ENCODE peak calls at places on chromosome 15, in nine cellular contexts. Q, T, C, V, E, X, S, J and B are unnamed samples. For H3K9me3, the result is how much of the 10 kb centered on the place peaks cover.

GRCh38 chr15:66701422-66702034 is 508 bp upstream of the SMAD6 start:
- DNase-seq in E (no peak), J (peak), Q (peak), T (no peak), X (peak), C (peak), S (peak), V (peak), B (no peak)

GRCh38 chr15:44697014-44697413 is 14.1 kb downstream of the PATL2 start:
- DNase-seq in X (no peak), E (no peak), Q (no peak), J (no peak), C (no peak), T (no peak), S (no peak), V (no peak), B (no peak)

GRCh38 chr15:55703873-55704285 is 39.1 kb downstream of the PRTG start:
- DNase-seq in V (no peak), Q (no peak), T (no peak), X (no peak), C (no peak), J (no peak), S (no peak), E (no peak), B (no peak)

GRCh38 chr15:90665288-90666134 is 51.6 kb upstream of the BLM start:
- DNase-seq in C (peak), S (peak), T (peak), J (peak), V (peak), X (peak), E (peak), Q (peak), B (no peak)

GRCh38 chr15:43792761-43793493 is 807 bp downstream of the SERF2 start:
- DNase-seq in J (peak), S (no peak), E (no peak), T (no peak), C (no peak), V (peak), Q (peak), X (peak), B (no peak)

GRCh38 chr15:72825831-72826230 is 42.3 kb upstream of the ADPGK start:
- DNase-seq in J (no peak), Q (no peak), E (no peak), V (no peak), X (no peak), S (no peak), C (no peak), T (no peak), B (no peak)

GRCh38 chr15:86611392-86612040 is 531.8 kb downstream of the AGBL1 start:
- DNase-seq in V (no peak), J (no peak), E (no peak), X (peak), Q (no peak), S (no peak), T (no peak), C (peak), B (no peak)

GRCh38 chr15:88975891-88976290 is 62.7 kb upstream of the MFGE8 start:
- DNase-seq in J (no peak), X (peak), V (no peak), E (no peak), Q (no peak), S (no peak), T (no peak), C (no peak), B (no peak)

GRCh38 chr15:35595656-35596055 is 49.7 kb upstream of the DPH6 start:
- DNase-seq in Q (no peak), S (no peak), J (no peak), C (no peak), X (no peak), V (no peak), T (no peak), E (no peak), B (no peak)

GRCh38 chr15:67935244-67935643 is 95.4 kb upstream of the RNU6-1 start:
- DNase-seq in J (no peak), X (no peak), C (no peak), E (no peak), Q (no peak), S (no peak), V (no peak), T (no peak), B (no peak)

GRCh38 chr15:59569477-59569876 is 42.1 kb upstream of the GCNT3 start:
- DNase-seq in S (no peak), J (no peak), V (no peak), E (no peak), Q (no peak), X (no peak), T (no peak), C (no peak), B (no peak)

GRCh38 chr15:34470892-34471291 is 33.3 kb upstream of the GOLGA8A start:
- DNase-seq in E (no peak), X (no peak), T (no peak), J (no peak), V (no peak), S (no peak), Q (no peak), C (no peak), B (no peak)

GRCh38 chr15:51758645-51759044 is 7.2 kb downstream of the TMOD2 start:
- DNase-seq in V (peak), S (no peak), C (no peak), Q (peak), T (peak), X (peak), E (no peak), J (no peak), B (no peak)

GRCh38 chr15:74193305-74193718 is 9.3 kb downstream of the STRA6 start:
- DNase-seq in X (peak), Q (no peak), T (no peak), E (no peak), J (no peak), V (no peak), C (peak), S (no peak), B (no peak)

GRCh38 chr15:91948001-91948608 is 94.6 kb downstream of the SLCO3A1 start:
- DNase-seq in Q (no peak), T (no peak), X (peak), S (peak), J (no peak), V (peak), C (peak), E (no peak), B (peak)

GRCh38 chr15:65259367-65259781 is 27.3 kb downstream of the PARP16 start:
- DNase-seq in S (no peak), J (no peak), Q (peak), C (no peak), V (no peak), T (peak), X (no peak), E (no peak), B (no peak)

GRCh38 chr15:52730163-52730562 is 51.0 kb upstream of the ATOSA start:
- DNase-seq in T (no peak), Q (no peak), S (no peak), J (no peak), C (peak), V (no peak), E (no peak), X (peak), B (no peak)

GRCh38 chr15:98861188-98861587 is 146.4 kb downstream of the PGPEP1L start:
- DNase-seq in E (no peak), S (no peak), X (no peak), J (no peak), T (no peak), Q (no peak), C (peak), V (no peak), B (no peak)

GRCh38 chr15:64521726-64522164 is 61.4 kb downstream of the ZNF609 start:
- DNase-seq in T (no peak), V (peak), J (no peak), X (peak), Q (no peak), C (peak), S (peak), E (no peak), B (no peak)

GRCh38 chr15:32718082-32718821 is 448 bp downstream of the GREM1 start:
- DNase-seq in E (no peak), S (no peak), V (no peak), T (no peak), C (peak), X (peak), Q (peak), J (no peak), B (no peak)

GRCh38 chr15:70234256-70234965 is 136.7 kb upstream of the TLE3 start:
- DNase-seq in Q (no peak), J (no peak), E (no peak), V (no peak), X (no peak), T (no peak), C (no peak), S (no peak), B (no peak)
- H3K9me3 ChIP-seq in Q (under half), J (under half), E (under half), V (under half), X (under half), T (under half), C (under half), S (under half), B (under half)

DNA sequence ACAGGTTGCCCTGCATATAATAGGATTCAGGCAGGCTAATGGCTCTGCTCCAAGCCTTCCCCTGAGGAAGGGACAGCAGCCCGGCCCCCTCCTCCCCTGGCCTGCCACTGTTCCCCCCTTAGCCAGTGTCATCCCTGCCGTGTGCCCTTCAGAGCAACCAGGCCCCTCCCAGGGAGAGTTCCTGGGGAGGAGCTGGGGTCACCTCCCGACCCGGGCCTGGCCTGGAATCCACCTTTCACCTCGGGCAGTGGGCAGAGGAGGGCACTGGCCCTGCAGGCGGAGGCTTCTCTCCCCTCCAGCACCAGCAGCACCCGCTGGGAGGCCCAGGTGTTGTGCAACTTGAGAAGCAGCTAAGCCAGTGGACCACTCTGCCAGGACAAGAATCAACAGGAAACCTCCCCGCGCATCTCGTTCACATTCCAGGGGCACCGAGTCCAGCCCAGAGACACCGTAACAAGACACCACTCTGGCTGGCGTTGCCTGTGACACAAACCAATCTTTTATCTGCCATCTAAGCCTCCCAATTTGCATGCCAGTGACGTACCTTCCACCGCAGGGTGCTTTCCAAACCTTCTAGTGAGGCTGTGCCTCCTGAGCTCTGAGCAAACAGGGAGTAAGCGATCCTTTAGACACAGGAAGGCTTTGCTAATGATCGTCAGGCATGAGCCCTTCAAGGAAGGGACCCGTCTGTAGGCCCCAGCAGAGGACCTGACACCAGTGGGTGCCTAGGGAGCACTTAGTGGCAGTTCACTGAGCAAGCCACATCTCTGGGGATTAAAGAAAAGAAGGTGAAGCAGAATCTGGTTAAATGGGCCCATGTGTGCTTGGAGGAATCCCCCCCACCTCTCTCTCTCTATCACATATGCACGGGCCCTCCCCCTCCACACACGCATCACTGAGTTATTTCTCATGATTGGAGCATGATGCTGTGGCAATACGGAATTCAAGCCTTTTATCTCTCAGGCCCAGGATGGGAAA is 98.9 kb upstream of the TLE3 start:
- DNase-seq in E (peak), T (no peak), J (peak), S (peak), X (peak), V (no peak), C (no peak), Q (peak), B (peak)
- H3K27ac ChIP-seq in E (no peak), T (peak), J (peak), S (peak), X (peak), V (no peak), C (no peak), Q (peak), B (peak)

DNA sequence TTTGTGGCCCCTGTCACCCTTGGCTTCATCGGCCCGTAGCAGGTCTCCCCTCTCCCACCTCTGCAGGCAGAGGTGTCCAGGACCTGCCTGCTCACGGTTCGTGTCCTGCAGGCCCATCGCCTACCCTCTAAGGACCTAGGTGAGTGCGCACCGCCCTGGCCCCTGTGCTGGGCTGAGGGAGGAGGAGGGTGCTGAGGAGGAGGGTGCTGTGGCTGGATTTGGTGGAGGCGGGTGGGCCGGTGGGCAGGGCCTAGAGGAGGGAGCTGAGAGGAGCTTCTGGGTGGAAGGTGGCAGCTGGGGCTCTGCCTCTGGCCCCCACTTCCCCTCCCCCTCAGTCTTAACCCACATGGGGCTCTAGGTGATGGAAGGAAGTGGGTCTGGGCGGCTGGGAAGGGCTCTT is 1.4 kb downstream of the PLA2G4B start:
- DNase-seq in Q (no peak), T (no peak), C (no peak), J (no peak), S (no peak), E (no peak), V (no peak), X (no peak), B (no peak)
- TF ChIP-seq CTCF in Q (no peak), T (no peak), C (no peak), J (no peak), S (no peak), E (no peak), V (no peak), X (no peak), B (no peak)

GRCh38 chr15:101233651-101234281 is 18.1 kb downstream of the CHSY1 start:
- DNase-seq in S (no peak), E (no peak), V (no peak), X (peak), J (no peak), Q (no peak), T (no peak), C (no peak), B (no peak)

GRCh38 chr15:101237161-101237775 is 14.6 kb downstream of the CHSY1 start:
- DNase-seq in X (no peak), T (no peak), J (no peak), V (no peak), C (no peak), E (no peak), S (no peak), Q (no peak), B (no peak)

GRCh38 chr15:101228313-101228712 is 23.5 kb downstream of the CHSY1 start:
- DNase-seq in X (no peak), Q (no peak), V (no peak), C (no peak), T (no peak), J (no peak), S (no peak), E (no peak), B (no peak)

GRCh38 chr15:101232677-101233076 is 19.2 kb downstream of the CHSY1 start:
- DNase-seq in E (no peak), Q (no peak), V (no peak), J (no peak), S (no peak), T (no peak), C (no peak), X (no peak), B (no peak)
- H3K9me3 ChIP-seq in E (under half), Q (under half), V (under half), J (under half), S (under half), T (under half), C (under half), X (under half), B (under half)

DNA sequence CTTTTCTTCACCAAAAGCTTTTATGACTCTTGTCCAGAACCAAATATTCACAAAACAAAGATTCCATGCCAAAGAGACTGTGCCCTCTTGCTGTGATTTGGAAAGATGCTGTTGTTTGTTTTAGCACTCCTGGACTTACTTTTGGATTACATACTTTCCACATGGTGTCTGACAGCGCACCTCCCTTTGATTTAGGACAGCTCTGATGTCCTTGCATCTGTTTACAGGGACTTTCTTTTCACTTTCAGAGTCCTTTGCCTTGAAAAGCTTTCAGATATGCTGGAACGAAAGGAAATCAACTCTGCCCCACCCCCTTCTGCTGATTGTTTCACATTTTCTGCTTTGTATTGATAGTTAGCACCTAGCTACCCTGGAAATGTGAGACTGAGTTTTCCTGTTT is 133.0 kb upstream of the NR2E3 start:
- DNase-seq in E (no peak), Q (no peak), T (no peak), X (no peak), S (no peak), J (no peak), C (no peak), V (no peak), B (no peak)
- H3K27ac ChIP-seq in E (no peak), Q (peak), T (peak), X (no peak), S (peak), J (no peak), C (no peak), V (peak), B (no peak)

GRCh38 chr15:38211249-38211648 is 41.4 kb upstream of the SPRED1 start:
- DNase-seq in J (no peak), C (no peak), X (no peak), Q (no peak), S (no peak), V (no peak), T (no peak), E (no peak), B (no peak)

GRCh38 chr15:38212759-38213158 is 39.9 kb upstream of the SPRED1 start:
- DNase-seq in E (no peak), V (no peak), J (no peak), C (no peak), S (no peak), Q (no peak), T (no peak), X (no peak), B (no peak)

GRCh38 chr15:38207591-38207990 is 45.0 kb upstream of the SPRED1 start:
- DNase-seq in E (no peak), V (no peak), S (no peak), J (no peak), T (no peak), Q (no peak), X (peak), C (no peak), B (no peak)

GRCh38 chr15:38205502-38206235 is 47.0 kb upstream of the SPRED1 start:
- DNase-seq in V (no peak), Q (no peak), E (no peak), J (no peak), C (no peak), S (no peak), T (no peak), X (no peak), B (no peak)

GRCh38 chr15:38208779-38209178 is 43.9 kb upstream of the SPRED1 start:
- DNase-seq in T (no peak), E (no peak), Q (no peak), J (no peak), C (no peak), X (no peak), S (no peak), V (no peak), B (no peak)
- TF ChIP-seq CTCF in T (no peak), E (no peak), Q (no peak), J (no peak), C (no peak), X (no peak), S (no peak), V (no peak), B (no peak)